ENCODE peak calls at places on chromosome 20, in five cellular contexts. One of them, this sample, is unnamed.
A peak's percentile ranks its signal among the peaks of the same experiment; 100 is the strongest.

GRCh38 chr20:35953411-35954199 is 697 bp downstream of the SCAND1 start:
- DNase-seq in MM.1S: peak; percentile 48
- DNase-seq in GM10248: peak; percentile 47
- DNase-seq in stimulated activated CD4-positive, alpha-beta T cell treated with anti-CD3 and anti-CD28 coated beads, Interleukin-2, amount 100 ng/mL, for 48 hours: peak; percentile 51
- DNase-seq in NCI-H1694: no peak
- DNase-seq in this sample: peak; percentile 37

GRCh38 chr20:49394264-49394663 is 88.2 kb downstream of the KCNB1 start:
- DNase-seq in MM.1S: no peak
- DNase-seq in GM10248: no peak
- DNase-seq in stimulated activated CD4-positive, alpha-beta T cell treated with anti-CD3 and anti-CD28 coated beads, Interleukin-2, amount 100 ng/mL, for 48 hours: no peak
- DNase-seq in NCI-H1694: no peak
- DNase-seq in this sample: no peak

GRCh38 chr20:41573955-41574354 is 44.2 kb downstream of the CHD6 start:
- DNase-seq in MM.1S: no peak
- DNase-seq in GM10248: no peak
- DNase-seq in stimulated activated CD4-positive, alpha-beta T cell treated with anti-CD3 and anti-CD28 coated beads, Interleukin-2, amount 100 ng/mL, for 48 hours: no peak
- DNase-seq in NCI-H1694: no peak
- DNase-seq in this sample: no peak

GRCh38 chr20:62413896-62414481 is 6.9 kb upstream of the CABLES2 start:
- DNase-seq in MM.1S: no peak
- DNase-seq in GM10248: no peak
- DNase-seq in stimulated activated CD4-positive, alpha-beta T cell treated with anti-CD3 and anti-CD28 coated beads, Interleukin-2, amount 100 ng/mL, for 48 hours: no peak
- DNase-seq in NCI-H1694: no peak
- DNase-seq in this sample: no peak

GRCh38 chr20:53652090-53652858 is 58.6 kb upstream of the ZNF217 start:
- DNase-seq in MM.1S: peak; percentile 93
- DNase-seq in GM10248: peak; percentile 65
- DNase-seq in stimulated activated CD4-positive, alpha-beta T cell treated with anti-CD3 and anti-CD28 coated beads, Interleukin-2, amount 100 ng/mL, for 48 hours: no peak
- DNase-seq in NCI-H1694: no peak
- DNase-seq in this sample: no peak

GRCh38 chr20:21702001-21702400 is 3.5 kb upstream of the PAX1 start:
- DNase-seq in MM.1S: no peak
- DNase-seq in GM10248: no peak
- DNase-seq in stimulated activated CD4-positive, alpha-beta T cell treated with anti-CD3 and anti-CD28 coated beads, Interleukin-2, amount 100 ng/mL, for 48 hours: no peak
- DNase-seq in NCI-H1694: no peak
- DNase-seq in this sample: no peak

GRCh38 chr20:34015401-34016335 is 22.0 kb downstream of the RALY start:
- DNase-seq in MM.1S: peak; percentile 83
- DNase-seq in GM10248: no peak
- DNase-seq in stimulated activated CD4-positive, alpha-beta T cell treated with anti-CD3 and anti-CD28 coated beads, Interleukin-2, amount 100 ng/mL, for 48 hours: no peak
- DNase-seq in NCI-H1694: no peak
- DNase-seq in this sample: no peak

GRCh38 chr20:58141496-58141895 is 87.0 kb downstream of the ANKRD60 start:
- DNase-seq in MM.1S: no peak
- DNase-seq in GM10248: no peak
- DNase-seq in stimulated activated CD4-positive, alpha-beta T cell treated with anti-CD3 and anti-CD28 coated beads, Interleukin-2, amount 100 ng/mL, for 48 hours: no peak
- DNase-seq in NCI-H1694: no peak
- DNase-seq in this sample: no peak

GRCh38 chr20:60224914-60225313 is 266.7 kb downstream of the CDH26 start:
- DNase-seq in MM.1S: peak; percentile 21
- DNase-seq in GM10248: no peak
- DNase-seq in stimulated activated CD4-positive, alpha-beta T cell treated with anti-CD3 and anti-CD28 coated beads, Interleukin-2, amount 100 ng/mL, for 48 hours: no peak
- DNase-seq in NCI-H1694: no peak
- DNase-seq in this sample: no peak

GRCh38 chr20:59598625-59599310 is 5.6 kb upstream of the PHACTR3 start:
- DNase-seq in MM.1S: peak; percentile 36
- DNase-seq in GM10248: peak; percentile 81
- DNase-seq in stimulated activated CD4-positive, alpha-beta T cell treated with anti-CD3 and anti-CD28 coated beads, Interleukin-2, amount 100 ng/mL, for 48 hours: peak; percentile 21
- DNase-seq in NCI-H1694: no peak
- DNase-seq in this sample: peak; percentile 86

GRCh38 chr20:63577317-63577894 is 3.4 kb upstream of the HELZ2 start:
- DNase-seq in MM.1S: no peak
- DNase-seq in GM10248: no peak
- DNase-seq in stimulated activated CD4-positive, alpha-beta T cell treated with anti-CD3 and anti-CD28 coated beads, Interleukin-2, amount 100 ng/mL, for 48 hours: no peak
- DNase-seq in NCI-H1694: peak; percentile 15
- DNase-seq in this sample: peak; percentile 63

GRCh38 chr20:10328897-10329255 is 105.1 kb downstream of the MKKS start:
- DNase-seq in MM.1S: no peak
- DNase-seq in GM10248: no peak
- DNase-seq in stimulated activated CD4-positive, alpha-beta T cell treated with anti-CD3 and anti-CD28 coated beads, Interleukin-2, amount 100 ng/mL, for 48 hours: no peak
- DNase-seq in NCI-H1694: no peak
- DNase-seq in this sample: no peak

GRCh38 chr20:49276895-49277785 is 717 bp downstream of the ZNFX1 start:
- DNase-seq in MM.1S: no peak
- DNase-seq in GM10248: peak; percentile 30
- DNase-seq in stimulated activated CD4-positive, alpha-beta T cell treated with anti-CD3 and anti-CD28 coated beads, Interleukin-2, amount 100 ng/mL, for 48 hours: peak; percentile 63
- DNase-seq in NCI-H1694: no peak
- DNase-seq in this sample: peak; percentile 14

GRCh38 chr20:33475381-33476160 is 14.3 kb upstream of the CBFA2T2 start:
- DNase-seq in MM.1S: no peak
- DNase-seq in GM10248: no peak
- DNase-seq in stimulated activated CD4-positive, alpha-beta T cell treated with anti-CD3 and anti-CD28 coated beads, Interleukin-2, amount 100 ng/mL, for 48 hours: no peak
- DNase-seq in NCI-H1694: no peak
- DNase-seq in this sample: no peak

GRCh38 chr20:47785321-47785899 is at the start of gene SULF2:
- DNase-seq in MM.1S: peak; percentile 60
- DNase-seq in GM10248: no peak
- DNase-seq in stimulated activated CD4-positive, alpha-beta T cell treated with anti-CD3 and anti-CD28 coated beads, Interleukin-2, amount 100 ng/mL, for 48 hours: no peak
- DNase-seq in NCI-H1694: no peak
- DNase-seq in this sample: no peak

GRCh38 chr20:48025661-48026060 is 240.4 kb upstream of the SULF2 start:
- DNase-seq in MM.1S: no peak
- DNase-seq in GM10248: no peak
- DNase-seq in stimulated activated CD4-positive, alpha-beta T cell treated with anti-CD3 and anti-CD28 coated beads, Interleukin-2, amount 100 ng/mL, for 48 hours: no peak
- DNase-seq in NCI-H1694: no peak
- DNase-seq in this sample: no peak

GRCh38 chr20:63592661-63593060 is 18.6 kb upstream of the HELZ2 start:
- DNase-seq in MM.1S: no peak
- DNase-seq in GM10248: no peak
- DNase-seq in stimulated activated CD4-positive, alpha-beta T cell treated with anti-CD3 and anti-CD28 coated beads, Interleukin-2, amount 100 ng/mL, for 48 hours: no peak
- DNase-seq in NCI-H1694: no peak
- DNase-seq in this sample: no peak

GRCh38 chr20:278607-279571 is 11.7 kb downstream of the C20orf96 start:
- DNase-seq in MM.1S: no peak
- DNase-seq in GM10248: no peak
- DNase-seq in stimulated activated CD4-positive, alpha-beta T cell treated with anti-CD3 and anti-CD28 coated beads, Interleukin-2, amount 100 ng/mL, for 48 hours: no peak
- DNase-seq in NCI-H1694: no peak
- DNase-seq in this sample: no peak

GRCh38 chr20:50285376-50286173 is 94.9 kb downstream of the CEBPB start:
- DNase-seq in MM.1S: no peak
- DNase-seq in GM10248: peak; percentile 70
- DNase-seq in stimulated activated CD4-positive, alpha-beta T cell treated with anti-CD3 and anti-CD28 coated beads, Interleukin-2, amount 100 ng/mL, for 48 hours: no peak
- DNase-seq in NCI-H1694: no peak
- DNase-seq in this sample: no peak

GRCh38 chr20:19832875-19833274 is 74.8 kb downstream of the RIN2 start:
- DNase-seq in MM.1S: no peak
- DNase-seq in GM10248: no peak
- DNase-seq in stimulated activated CD4-positive, alpha-beta T cell treated with anti-CD3 and anti-CD28 coated beads, Interleukin-2, amount 100 ng/mL, for 48 hours: peak; percentile 19
- DNase-seq in NCI-H1694: no peak
- DNase-seq in this sample: no peak

GRCh38 chr20:47360207-47360488 is 3.6 kb upstream of the ZMYND8 start:
- DNase-seq in MM.1S: no peak
- DNase-seq in GM10248: no peak
- DNase-seq in stimulated activated CD4-positive, alpha-beta T cell treated with anti-CD3 and anti-CD28 coated beads, Interleukin-2, amount 100 ng/mL, for 48 hours: no peak
- DNase-seq in NCI-H1694: no peak
- DNase-seq in this sample: no peak

GRCh38 chr20:1130849-1131248 is 12.4 kb downstream of the PSMF1 start:
- DNase-seq in MM.1S: no peak
- DNase-seq in GM10248: peak; percentile 34
- DNase-seq in stimulated activated CD4-positive, alpha-beta T cell treated with anti-CD3 and anti-CD28 coated beads, Interleukin-2, amount 100 ng/mL, for 48 hours: no peak
- DNase-seq in NCI-H1694: no peak
- DNase-seq in this sample: no peak

GRCh38 chr20:50468378-50468798 is 41.8 kb upstream of the PTPN1 start:
- DNase-seq in MM.1S: no peak
- DNase-seq in GM10248: no peak
- DNase-seq in stimulated activated CD4-positive, alpha-beta T cell treated with anti-CD3 and anti-CD28 coated beads, Interleukin-2, amount 100 ng/mL, for 48 hours: no peak
- DNase-seq in NCI-H1694: no peak
- DNase-seq in this sample: no peak

GRCh38 chr20:58523072-58523681 is 8.0 kb upstream of the APCDD1L start:
- DNase-seq in MM.1S: no peak
- DNase-seq in GM10248: no peak
- DNase-seq in stimulated activated CD4-positive, alpha-beta T cell treated with anti-CD3 and anti-CD28 coated beads, Interleukin-2, amount 100 ng/mL, for 48 hours: no peak
- DNase-seq in NCI-H1694: no peak
- DNase-seq in this sample: no peak

GRCh38 chr20:62087227-62087626 is 21.5 kb upstream of the TAF4 start:
- DNase-seq in MM.1S: no peak
- DNase-seq in GM10248: no peak
- DNase-seq in stimulated activated CD4-positive, alpha-beta T cell treated with anti-CD3 and anti-CD28 coated beads, Interleukin-2, amount 100 ng/mL, for 48 hours: no peak
- DNase-seq in NCI-H1694: no peak
- DNase-seq in this sample: no peak

GRCh38 chr20:44355503-44356352 is at the start of gene HNF4A:
- DNase-seq in MM.1S: no peak
- DNase-seq in GM10248: no peak
- DNase-seq in stimulated activated CD4-positive, alpha-beta T cell treated with anti-CD3 and anti-CD28 coated beads, Interleukin-2, amount 100 ng/mL, for 48 hours: no peak
- DNase-seq in NCI-H1694: no peak
- DNase-seq in this sample: no peak

GRCh38 chr20:46757754-46758678 is 48.6 kb downstream of the SLC2A10 start:
- DNase-seq in MM.1S: peak; percentile 59
- DNase-seq in GM10248: peak; percentile 77
- DNase-seq in stimulated activated CD4-positive, alpha-beta T cell treated with anti-CD3 and anti-CD28 coated beads, Interleukin-2, amount 100 ng/mL, for 48 hours: peak; percentile 46
- DNase-seq in NCI-H1694: peak; percentile 40
- DNase-seq in this sample: no peak

This sample was measured in cerebellum.